ENCODE peak calls at places on chromosomes 2 and 18, in nine cellular contexts. F is breast epithelium, U is H1, Z is A549, X is spleen, N is heart left ventricle, M is body of pancreas, E is HCT116, B is Peyer's patch. G is an unnamed sample.
A peak's percentile ranks its signal among the peaks of the same experiment; 100 is the strongest.

GRCh38 chr2:221450280-221450679 is 121.8 kb downstream of the EPHA4 start:
- DNase-seq in F (no peak), U (no peak), Z (no peak), X (no peak), N (no peak), M (no peak), E (no peak), B (no peak), G (no peak)

GRCh38 chr2:38856165-38856564 is 19.6 kb downstream of the DHX57 start:
- DNase-seq in F (no peak), U (no peak), Z (no peak), X (no peak), N (no peak), M (no peak), E (no peak), B (no peak), G (no peak)

GRCh38 chr18:54233228-54233625 is 8.8 kb upstream of the MBD2 start:
- DNase-seq in F (no peak), U (no peak), Z (no peak), X (no peak), N (no peak), M (no peak), E (no peak), B (no peak), G (no peak)

GRCh38 chr2:42706836-42707235 is 57.1 kb downstream of the OXER1 start:
- DNase-seq in F (no peak), U (no peak), Z (no peak), X (no peak), N (no peak), M (no peak), E (no peak), B (no peak), G (no peak)

GRCh38 chr2:18949871-18950597 is 360.7 kb upstream of the NT5C1B start:
- DNase-seq in F (no peak), U (no peak), Z (peak; percentile 31), X (no peak), N (no peak), M (no peak), E (no peak), B (no peak), G (no peak)

GRCh38 chr18:59358611-59359575 is at the start of gene LMAN1:
- DNase-seq in F (peak; percentile 92), U (peak; percentile 86), Z (peak; percentile 81), X (peak; percentile 97), N (peak; percentile 98), M (peak; percentile 97), E (peak; percentile 79), B (peak; percentile 94), G (peak; percentile 96)

GRCh38 chr2:208097801-208098200 is 26.5 kb downstream of the CRYGD start:
- DNase-seq in F (no peak), U (no peak), Z (no peak), X (no peak), N (no peak), M (no peak), E (no peak), B (no peak), G (no peak)

GRCh38 chr2:10520154-10520553 is 72.0 kb upstream of the ODC1 start:
- DNase-seq in F (no peak), U (peak; percentile 43), Z (no peak), X (no peak), N (no peak), M (peak; percentile 9), E (no peak), B (no peak), G (peak; percentile 2)

GRCh38 chr2:100513650-100514049 is 43.4 kb downstream of the NMS start:
- DNase-seq in F (no peak), U (no peak), Z (no peak), X (no peak), N (no peak), M (no peak), E (no peak), B (no peak), G (no peak)

GRCh38 chr2:71831208-71831577 is 316.5 kb downstream of the CYP26B1 start:
- DNase-seq in F (no peak), U (no peak), Z (peak; percentile 15), X (no peak), N (peak; percentile 65), M (peak; percentile 41), E (no peak), B (no peak), G (no peak)

GRCh38 chr2:127045792-127046501 is 61.0 kb downstream of the BIN1 start:
- DNase-seq in F (no peak), U (no peak), Z (no peak), X (peak; percentile 75), N (no peak), M (peak; percentile 89), E (no peak), B (no peak), G (peak; percentile 20)
- H3K27ac ChIP-seq in F (no peak overlapping the region), U (no peak overlapping the region), Z (no peak overlapping the region), X (no peak overlapping the region), N (no peak overlapping the region), M (peak overlapping the region; percentile 49), E (no peak overlapping the region), B (no peak overlapping the region), G (no peak overlapping the region)

DNA sequence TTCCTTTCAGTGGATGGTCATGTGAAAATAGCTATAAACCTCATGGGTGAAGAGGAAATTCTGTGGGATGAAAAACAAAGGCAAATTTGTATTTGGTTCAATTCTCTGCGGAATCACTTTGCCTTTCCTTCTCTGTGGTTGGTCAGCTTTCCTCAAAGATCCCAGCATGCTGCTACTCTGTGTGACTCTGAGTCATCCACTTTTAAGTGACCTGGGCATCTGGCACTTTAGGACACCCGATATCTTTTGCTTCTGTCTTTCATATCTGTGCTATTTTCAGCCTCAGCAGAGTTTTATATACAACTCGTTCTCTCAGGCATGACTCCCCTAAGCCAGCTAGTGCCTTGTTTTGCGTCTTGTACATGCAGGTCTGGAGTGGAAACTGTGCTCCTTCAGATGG is 217.0 kb upstream of the PIEZO2 start:
- DNase-seq in F (no peak), U (no peak), Z (no peak), X (no peak), N (peak; percentile 35), M (no peak), E (no peak), B (no peak), G (no peak)
- TF ChIP-seq POLR2A in F (no peak), U (no peak), Z (no peak), X (no peak), N (no peak), M (no peak), E (no peak), B (no peak), G (no peak)

DNA sequence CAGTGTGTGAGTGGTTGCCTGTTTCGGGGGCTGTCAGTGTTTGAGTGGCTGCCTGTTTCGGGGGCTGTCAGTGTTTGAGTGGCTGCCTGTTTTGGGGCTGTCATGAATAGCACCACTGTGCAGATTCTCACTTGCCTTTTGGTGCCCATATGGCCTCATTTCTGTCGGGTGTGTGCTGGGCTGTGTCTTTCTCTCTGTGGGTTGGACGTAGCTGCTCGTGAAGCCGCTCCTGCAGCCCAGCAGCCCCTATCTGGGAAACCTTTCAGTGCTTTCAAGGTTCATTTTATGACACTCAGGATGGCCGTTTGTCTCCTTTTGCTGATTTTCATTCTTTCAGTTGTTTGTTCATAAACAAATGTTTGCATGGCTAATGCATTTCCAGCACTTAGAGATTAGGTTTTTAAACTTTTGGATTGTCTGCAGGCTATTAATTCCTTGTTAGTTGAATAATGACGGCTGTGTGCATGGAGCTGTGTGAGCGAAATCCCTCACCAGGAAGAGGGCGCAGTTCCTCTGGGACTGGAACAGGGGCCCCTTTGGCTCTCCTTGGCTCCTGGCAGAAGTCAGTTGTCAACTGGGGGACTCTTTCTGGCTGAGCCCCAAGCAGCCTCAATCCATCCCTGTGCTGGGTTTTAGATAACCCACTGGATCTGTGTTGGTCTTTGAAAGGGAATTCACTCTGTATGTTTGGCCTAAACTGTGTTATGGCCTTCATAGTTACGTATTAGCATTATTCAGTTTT is 10.8 kb downstream of the AGAP1 start:
- DNase-seq in F (no peak), U (no peak), Z (no peak), X (no peak), N (no peak), M (no peak), E (no peak), B (no peak), G (no peak)
- H3K27ac ChIP-seq in F (peak overlapping the region; percentile 36), U (peak overlapping the region; percentile 22), Z (peak overlapping the region; percentile 71), X (no peak overlapping the region), N (peak overlapping the region; percentile 35), M (peak overlapping the region; percentile 40), E (no peak overlapping the region), B (peak overlapping the region; percentile 17), G (no peak overlapping the region)

DNA sequence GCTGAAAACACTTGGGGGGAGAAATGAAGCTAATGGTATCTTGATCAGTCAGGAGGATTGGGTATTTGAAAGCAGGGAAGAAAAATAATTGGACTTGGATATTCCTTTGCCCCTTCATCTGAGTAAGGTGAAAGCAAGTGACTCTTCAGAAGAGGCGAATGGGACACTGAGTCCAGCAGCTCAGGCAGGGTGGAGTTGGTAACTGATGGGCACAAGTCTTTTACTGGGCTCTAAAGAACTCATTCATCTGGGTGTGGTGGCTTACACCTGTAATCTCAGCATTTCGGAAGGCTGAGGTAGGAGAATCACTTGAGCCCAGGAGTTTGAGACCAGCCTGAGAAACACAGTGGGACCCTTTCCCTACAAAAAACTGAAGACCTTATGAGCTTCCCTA is 11.2 kb downstream of the CFLAR start:
- DNase-seq in F (no peak), U (no peak), Z (no peak), X (no peak), N (no peak), M (no peak), E (no peak), B (no peak), G (no peak)
- TF ChIP-seq POLR2A in F (no peak), U (no peak), Z (no peak), X (no peak), N (no peak), M (no peak), E (no peak), B (no peak), G (no peak)

GRCh38 chr2:127170452-127171197 is 49.5 kb downstream of the CYP27C1 start:
- DNase-seq in F (no peak), U (no peak), Z (no peak), X (peak; percentile 48), N (no peak), M (no peak), E (no peak), B (no peak), G (no peak)
- H3K27ac ChIP-seq in F (no peak overlapping the region), U (no peak overlapping the region), Z (peak overlapping the region; percentile 44), X (no peak overlapping the region), N (no peak overlapping the region), M (no peak overlapping the region), E (no peak overlapping the region), B (peak overlapping the region; percentile 6), G (no peak overlapping the region)

G was measured in uterus.